ENCODE peak calls at places on chromosomes 2 and 18, in eight cellular contexts. X, C, F, Q, Y, T, Z and J are unnamed samples.

GRCh38 chr2:118539290-118539689 is 308.2 kb downstream of the EN1 start:
- DNase-seq in C (no peak), F (peak), X (no peak), Y (no peak), Z (no peak), Q (peak), T (no peak), J (no peak)

GRCh38 chr2:131488306-131489205 is 3.6 kb downstream of the MZT2A start:
- DNase-seq in Q (no peak), Z (no peak), T (no peak), C (no peak), X (no peak), F (no peak), Y (no peak), J (no peak)

GRCh38 chr2:175864131-175864728 is 137.8 kb downstream of the LNPK start:
- DNase-seq in T (no peak), Y (no peak), X (no peak), C (no peak), Q (peak), Z (no peak), F (no peak), J (no peak)

GRCh38 chr2:150883521-150883895 is 378.2 kb downstream of the RBM43 start:
- DNase-seq in F (no peak), Z (no peak), X (no peak), T (no peak), C (no peak), Y (no peak), Q (no peak), J (no peak)

GRCh38 chr2:47686018-47686417 is 96.9 kb upstream of the MSH6 start:
- DNase-seq in Z (no peak), Y (no peak), C (no peak), X (no peak), Q (no peak), F (no peak), T (no peak), J (no peak)

GRCh38 chr18:49072524-49072934 is 121.8 kb upstream of the SMAD7 start:
- DNase-seq in X (no peak), Z (no peak), Q (no peak), Y (no peak), F (peak), C (no peak), T (no peak), J (no peak)

GRCh38 chr2:149857344-149857743 is 269.8 kb upstream of the MMADHC start:
- DNase-seq in C (no peak), Z (no peak), Q (no peak), T (no peak), X (no peak), Y (no peak), F (peak), J (no peak)

GRCh38 chr2:10992023-10992791 is 80.5 kb downstream of the KCNF1 start:
- DNase-seq in Q (no peak), F (no peak), X (no peak), Y (no peak), C (no peak), T (no peak), Z (no peak), J (no peak)

GRCh38 chr2:154623819-154624218 is 74.7 kb upstream of the KCNJ3 start:
- DNase-seq in F (peak), X (no peak), Y (no peak), C (no peak), Q (peak), Z (peak), T (no peak), J (peak)

GRCh38 chr2:63590621-63591408 is 2.1 kb downstream of the MDH1 start:
- DNase-seq in C (no peak), Q (peak), Y (no peak), F (no peak), T (no peak), Z (peak), X (no peak), J (peak)

GRCh38 chr18:65523461-65523860 is 227.4 kb upstream of the CDH7 start:
- DNase-seq in Q (peak), C (no peak), X (no peak), Z (no peak), T (no peak), F (no peak), Y (no peak), J (no peak)

GRCh38 chr2:208222351-208222750 is 32.5 kb downstream of the IDH1 start:
- DNase-seq in C (no peak), F (peak), Q (no peak), Y (no peak), Z (no peak), X (no peak), T (no peak), J (no peak)

GRCh38 chr2:37795938-37796337 is 124.5 kb upstream of the CDC42EP3 start:
- DNase-seq in Z (no peak), Q (peak), X (no peak), F (no peak), T (no peak), Y (no peak), C (no peak), J (no peak)

GRCh38 chr2:86221066-86221684 is 21.9 kb downstream of the MRPL35 start:
- DNase-seq in Z (peak), X (peak), T (peak), F (peak), Q (peak), Y (peak), C (no peak), J (peak)

GRCh38 chr18:73151086-73151485 is 283.3 kb upstream of the NETO1 start:
- DNase-seq in Z (no peak), F (no peak), C (no peak), Q (no peak), X (no peak), Y (no peak), T (no peak), J (no peak)

GRCh38 chr2:215998636-215999035 is 14.7 kb downstream of the MREG start:
- DNase-seq in Y (no peak), T (no peak), C (no peak), Z (no peak), F (no peak), X (no peak), Q (no peak), J (no peak)

GRCh38 chr2:148020036-148020357 is 540 bp downstream of the ORC4 start:
- DNase-seq in X (no peak), C (no peak), Q (no peak), F (no peak), T (no peak), Y (no peak), Z (no peak), J (no peak)

GRCh38 chr2:113195923-113196501 is 22.2 kb downstream of the PSD4 start:
- DNase-seq in Z (no peak), X (no peak), T (no peak), C (no peak), Y (no peak), F (no peak), Q (no peak), J (no peak)

GRCh38 chr2:163011035-163011434 is 172.5 kb upstream of the KCNH7 start:
- DNase-seq in Y (no peak), C (no peak), X (no peak), T (no peak), Q (peak), Z (peak), F (no peak), J (peak)

GRCh38 chr18:22132763-22133162 is 36.6 kb upstream of the GATA6 start:
- DNase-seq in F (no peak), Y (no peak), C (no peak), Q (no peak), X (no peak), Z (no peak), T (no peak), J (no peak)

GRCh38 chr2:66469219-66469902 is 34.4 kb downstream of the MEIS1 start:
- DNase-seq in Q (no peak), X (no peak), Z (no peak), C (no peak), T (no peak), Y (no peak), F (no peak), J (no peak)

GRCh38 chr2:193462411-193462810 is 1267.7 kb upstream of the TMEFF2 start:
- DNase-seq in Y (no peak), F (peak), C (no peak), Q (no peak), X (no peak), T (no peak), Z (no peak), J (no peak)

GRCh38 chr2:232543928-232544631 is 4.6 kb downstream of the CHRNG start:
- DNase-seq in Q (no peak), X (no peak), Y (no peak), Z (no peak), T (no peak), C (no peak), F (no peak), J (no peak)

GRCh38 chr2:156326488-156326887 is 6.0 kb downstream of the NR4A2 start:
- DNase-seq in Z (no peak), Y (no peak), C (no peak), X (no peak), F (no peak), Q (no peak), T (no peak), J (no peak)

GRCh38 chr2:42312106-42312505 is 48.9 kb downstream of the COX7A2L start:
- DNase-seq in T (no peak), Z (no peak), C (no peak), X (no peak), F (no peak), Q (no peak), Y (no peak), J (no peak)

GRCh38 chr2:121071058-121071504 is 213.9 kb downstream of the TFCP2L1 start:
- DNase-seq in C (peak), Y (no peak), F (peak), T (peak), X (peak), Q (peak), Z (peak), J (peak)

GRCh38 chr2:168118733-168119518 is 128.5 kb downstream of the STK39 start:
- DNase-seq in X (no peak), Z (peak), Y (peak), Q (peak), T (peak), C (no peak), F (peak), J (peak)

GRCh38 chr2:11097038-11097720 is 58.1 kb upstream of the SLC66A3 start:
- DNase-seq in Y (no peak), Q (no peak), Z (no peak), C (no peak), F (peak), T (no peak), X (no peak), J (no peak)

GRCh38 chr2:9807555-9808305 is 35.5 kb upstream of the TAF1B start:
- DNase-seq in Z (no peak), Q (no peak), F (no peak), C (no peak), X (no peak), Y (no peak), T (no peak), J (no peak)

GRCh38 chr2:99960724-99961566 is 181.4 kb downstream of the AFF3 start:
- DNase-seq in F (no peak), T (no peak), Q (peak), Y (no peak), C (no peak), X (no peak), Z (no peak), J (no peak)

GRCh38 chr18:59744271-59744721 is 47.1 kb upstream of the CCBE1 start:
- DNase-seq in Y (no peak), X (no peak), F (peak), T (no peak), Q (no peak), C (no peak), Z (no peak), J (no peak)